ENCODE peak calls at places on chromosomes 16 and 17, in seven cellular contexts. One of them, this sample, is unnamed.

GRCh38 chr17:43873091-43873490 is 26.1 kb downstream of the CD300LG start:
- DNase-seq in stomach: no peak
- DNase-seq in activated CD4-positive, alpha-beta T cell treated with anti-CD3 and anti-CD28 coated beads for 48 hours: no peak
- DNase-seq in neuronal stem cell: no peak
- DNase-seq in SK-N-DZ: no peak
- DNase-seq in stimulated activated CD4-positive, alpha-beta T cell treated with anti-CD3 and anti-CD28 coated beads, TNF-alpha, amount 100 ng/mL, for 24 hours: no peak
- DNase-seq in neural progenitor cell: no peak
- DNase-seq in this sample: no peak

GRCh38 chr17:78230996-78231931 is at the start of gene TMEM235:
- DNase-seq in stomach: no peak
- DNase-seq in activated CD4-positive, alpha-beta T cell treated with anti-CD3 and anti-CD28 coated beads for 48 hours: no peak
- DNase-seq in neuronal stem cell: no peak
- DNase-seq in SK-N-DZ: no peak
- DNase-seq in stimulated activated CD4-positive, alpha-beta T cell treated with anti-CD3 and anti-CD28 coated beads, TNF-alpha, amount 100 ng/mL, for 24 hours: no peak
- DNase-seq in neural progenitor cell: peak; percentile 63
- DNase-seq in this sample: no peak

GRCh38 chr17:13437966-13438779 is 163.6 kb downstream of the HS3ST3A1 start:
- DNase-seq in stomach: no peak
- DNase-seq in activated CD4-positive, alpha-beta T cell treated with anti-CD3 and anti-CD28 coated beads for 48 hours: no peak
- DNase-seq in neuronal stem cell: peak; percentile 75
- DNase-seq in SK-N-DZ: no peak
- DNase-seq in stimulated activated CD4-positive, alpha-beta T cell treated with anti-CD3 and anti-CD28 coated beads, TNF-alpha, amount 100 ng/mL, for 24 hours: no peak
- DNase-seq in neural progenitor cell: peak; percentile 85
- DNase-seq in this sample: no peak

GRCh38 chr17:14103821-14104220 is 34.5 kb downstream of the COX10 start:
- DNase-seq in stomach: no peak
- DNase-seq in activated CD4-positive, alpha-beta T cell treated with anti-CD3 and anti-CD28 coated beads for 48 hours: no peak
- DNase-seq in neuronal stem cell: no peak
- DNase-seq in SK-N-DZ: no peak
- DNase-seq in stimulated activated CD4-positive, alpha-beta T cell treated with anti-CD3 and anti-CD28 coated beads, TNF-alpha, amount 100 ng/mL, for 24 hours: no peak
- DNase-seq in neural progenitor cell: no peak
- DNase-seq in this sample: no peak

GRCh38 chr16:878071-878784 is 77.7 kb upstream of the GNG13 start:
- DNase-seq in stomach: no peak
- DNase-seq in activated CD4-positive, alpha-beta T cell treated with anti-CD3 and anti-CD28 coated beads for 48 hours: peak; percentile 61
- DNase-seq in neuronal stem cell: no peak
- DNase-seq in SK-N-DZ: no peak
- DNase-seq in stimulated activated CD4-positive, alpha-beta T cell treated with anti-CD3 and anti-CD28 coated beads, TNF-alpha, amount 100 ng/mL, for 24 hours: no peak
- DNase-seq in neural progenitor cell: peak; percentile 63
- DNase-seq in this sample: peak; percentile 49

GRCh38 chr16:69286941-69287713 is 24.0 kb upstream of the VPS4A start:
- DNase-seq in stomach: no peak
- DNase-seq in activated CD4-positive, alpha-beta T cell treated with anti-CD3 and anti-CD28 coated beads for 48 hours: peak; percentile 30
- DNase-seq in neuronal stem cell: peak; percentile 18
- DNase-seq in SK-N-DZ: peak; percentile 62
- DNase-seq in stimulated activated CD4-positive, alpha-beta T cell treated with anti-CD3 and anti-CD28 coated beads, TNF-alpha, amount 100 ng/mL, for 24 hours: peak; percentile 16
- DNase-seq in neural progenitor cell: peak; percentile 54
- DNase-seq in this sample: peak; percentile 80

GRCh38 chr17:69997332-69997731 is 77.7 kb upstream of the KCNJ16 start:
- DNase-seq in stomach: no peak
- DNase-seq in activated CD4-positive, alpha-beta T cell treated with anti-CD3 and anti-CD28 coated beads for 48 hours: no peak
- DNase-seq in neuronal stem cell: no peak
- DNase-seq in SK-N-DZ: no peak
- DNase-seq in stimulated activated CD4-positive, alpha-beta T cell treated with anti-CD3 and anti-CD28 coated beads, TNF-alpha, amount 100 ng/mL, for 24 hours: no peak
- DNase-seq in neural progenitor cell: no peak
- DNase-seq in this sample: no peak

GRCh38 chr17:2194778-2195417 is 108.7 kb downstream of the SMG6 start:
- DNase-seq in stomach: no peak
- DNase-seq in activated CD4-positive, alpha-beta T cell treated with anti-CD3 and anti-CD28 coated beads for 48 hours: no peak
- DNase-seq in neuronal stem cell: no peak
- DNase-seq in SK-N-DZ: no peak
- DNase-seq in stimulated activated CD4-positive, alpha-beta T cell treated with anti-CD3 and anti-CD28 coated beads, TNF-alpha, amount 100 ng/mL, for 24 hours: no peak
- DNase-seq in neural progenitor cell: peak; percentile 33
- DNase-seq in this sample: peak; percentile 39

GRCh38 chr17:3927628-3928010 is 11.4 kb upstream of the P2RX1 start:
- DNase-seq in stomach: no peak
- DNase-seq in activated CD4-positive, alpha-beta T cell treated with anti-CD3 and anti-CD28 coated beads for 48 hours: no peak
- DNase-seq in neuronal stem cell: no peak
- DNase-seq in SK-N-DZ: no peak
- DNase-seq in stimulated activated CD4-positive, alpha-beta T cell treated with anti-CD3 and anti-CD28 coated beads, TNF-alpha, amount 100 ng/mL, for 24 hours: no peak
- DNase-seq in neural progenitor cell: no peak
- DNase-seq in this sample: no peak

GRCh38 chr17:4407851-4408250 is 25.9 kb upstream of the SPNS3 start:
- DNase-seq in stomach: peak; percentile 58
- DNase-seq in activated CD4-positive, alpha-beta T cell treated with anti-CD3 and anti-CD28 coated beads for 48 hours: no peak
- DNase-seq in neuronal stem cell: no peak
- DNase-seq in SK-N-DZ: no peak
- DNase-seq in stimulated activated CD4-positive, alpha-beta T cell treated with anti-CD3 and anti-CD28 coated beads, TNF-alpha, amount 100 ng/mL, for 24 hours: no peak
- DNase-seq in neural progenitor cell: no peak
- DNase-seq in this sample: no peak

GRCh38 chr17:82244413-82245140 is 15.7 kb downstream of the SLC16A3 start:
- DNase-seq in stomach: no peak
- DNase-seq in activated CD4-positive, alpha-beta T cell treated with anti-CD3 and anti-CD28 coated beads for 48 hours: peak; percentile 55
- DNase-seq in neuronal stem cell: no peak
- DNase-seq in SK-N-DZ: no peak
- DNase-seq in stimulated activated CD4-positive, alpha-beta T cell treated with anti-CD3 and anti-CD28 coated beads, TNF-alpha, amount 100 ng/mL, for 24 hours: no peak
- DNase-seq in neural progenitor cell: no peak
- DNase-seq in this sample: peak; percentile 79

GRCh38 chr17:34711646-34712045 is 132.3 kb downstream of the TMEM132E start:
- DNase-seq in stomach: no peak
- DNase-seq in activated CD4-positive, alpha-beta T cell treated with anti-CD3 and anti-CD28 coated beads for 48 hours: no peak
- DNase-seq in neuronal stem cell: no peak
- DNase-seq in SK-N-DZ: no peak
- DNase-seq in stimulated activated CD4-positive, alpha-beta T cell treated with anti-CD3 and anti-CD28 coated beads, TNF-alpha, amount 100 ng/mL, for 24 hours: no peak
- DNase-seq in neural progenitor cell: no peak
- DNase-seq in this sample: no peak

GRCh38 chr16:67435758-67436164 is 4.8 kb downstream of the HSD11B2 start:
- DNase-seq in stomach: no peak
- DNase-seq in activated CD4-positive, alpha-beta T cell treated with anti-CD3 and anti-CD28 coated beads for 48 hours: no peak
- DNase-seq in neuronal stem cell: no peak
- DNase-seq in SK-N-DZ: no peak
- DNase-seq in stimulated activated CD4-positive, alpha-beta T cell treated with anti-CD3 and anti-CD28 coated beads, TNF-alpha, amount 100 ng/mL, for 24 hours: no peak
- DNase-seq in neural progenitor cell: peak; percentile 19
- DNase-seq in this sample: no peak

GRCh38 chr17:82630212-82630611 is 18.0 kb downstream of the WDR45B start:
- DNase-seq in stomach: no peak
- DNase-seq in activated CD4-positive, alpha-beta T cell treated with anti-CD3 and anti-CD28 coated beads for 48 hours: no peak
- DNase-seq in neuronal stem cell: no peak
- DNase-seq in SK-N-DZ: no peak
- DNase-seq in stimulated activated CD4-positive, alpha-beta T cell treated with anti-CD3 and anti-CD28 coated beads, TNF-alpha, amount 100 ng/mL, for 24 hours: no peak
- DNase-seq in neural progenitor cell: no peak
- DNase-seq in this sample: no peak

This sample was measured in A673.